ENCODE peak calls at places on chromosomes 13 and 19, in four cellular contexts. H is heart left ventricle, U is psoas muscle, B is RWPE2. F is an unnamed sample. For H3K4me1 and H3K9me3, the result is how much of the 10 kb centered on the place peaks cover.

GRCh38 chr13:29105779-29106178 is 285.6 kb downstream of the MTUS2 start:
- ATAC-seq in H (no peak), U (no peak), B (no peak), F (no peak)

GRCh38 chr19:19382118-19382517 is 23.4 kb upstream of the GATAD2A start:
- ATAC-seq in H (no peak), U (no peak), B (no peak), F (no peak)

GRCh38 chr19:9205506-9206113 is 13.8 kb downstream of the OR7D4 start:
- ATAC-seq in H (peak), U (no peak), B (peak), F (peak)

GRCh38 chr19:11949201-11949600 is 15.6 kb upstream of the ZNF763 start:
- ATAC-seq in H (no peak), U (no peak), B (no peak), F (no peak)

GRCh38 chr19:50329146-50329925 is at the start of gene KCNC3:
- ATAC-seq in H (peak), U (peak), B (peak), F (peak)

GRCh38 chr13:77509221-77509620 is 26.3 kb upstream of the SCEL start:
- ATAC-seq in H (no peak), U (no peak), B (peak), F (no peak)

GRCh38 chr13:77583551-77583950 is 48.0 kb downstream of the SCEL start:
- ATAC-seq in H (no peak), U (no peak), B (no peak), F (no peak)

GRCh38 chr19:7751157-7751783 is 3.9 kb upstream of the CD209 start:
- ATAC-seq in H (no peak), U (no peak), B (no peak), F (no peak)

GRCh38 chr13:40217675-40218074 is 448.8 kb downstream of the FOXO1 start:
- ATAC-seq in H (no peak), U (no peak), B (no peak), F (no peak)

GRCh38 chr19:35901854-35902661 is at the start of gene HCST:
- ATAC-seq in H (no peak), U (no peak), B (no peak), F (no peak)

GRCh38 chr19:48625891-48626327 is 6.6 kb downstream of the SPHK2 start:
- ATAC-seq in H (no peak), U (no peak), B (no peak), F (no peak)

GRCh38 chr19:48629297-48629598 is 7.9 kb downstream of the DBP start:
- ATAC-seq in H (no peak), U (no peak), B (no peak), F (no peak)

GRCh38 chr19:48627865-48628314 is 8.6 kb downstream of the SPHK2 start:
- ATAC-seq in H (no peak), U (no peak), B (no peak), F (no peak)

GRCh38 chr19:48628486-48629296 is 8.5 kb downstream of the DBP start:
- ATAC-seq in H (no peak), U (no peak), B (no peak), F (no peak)

DNA sequence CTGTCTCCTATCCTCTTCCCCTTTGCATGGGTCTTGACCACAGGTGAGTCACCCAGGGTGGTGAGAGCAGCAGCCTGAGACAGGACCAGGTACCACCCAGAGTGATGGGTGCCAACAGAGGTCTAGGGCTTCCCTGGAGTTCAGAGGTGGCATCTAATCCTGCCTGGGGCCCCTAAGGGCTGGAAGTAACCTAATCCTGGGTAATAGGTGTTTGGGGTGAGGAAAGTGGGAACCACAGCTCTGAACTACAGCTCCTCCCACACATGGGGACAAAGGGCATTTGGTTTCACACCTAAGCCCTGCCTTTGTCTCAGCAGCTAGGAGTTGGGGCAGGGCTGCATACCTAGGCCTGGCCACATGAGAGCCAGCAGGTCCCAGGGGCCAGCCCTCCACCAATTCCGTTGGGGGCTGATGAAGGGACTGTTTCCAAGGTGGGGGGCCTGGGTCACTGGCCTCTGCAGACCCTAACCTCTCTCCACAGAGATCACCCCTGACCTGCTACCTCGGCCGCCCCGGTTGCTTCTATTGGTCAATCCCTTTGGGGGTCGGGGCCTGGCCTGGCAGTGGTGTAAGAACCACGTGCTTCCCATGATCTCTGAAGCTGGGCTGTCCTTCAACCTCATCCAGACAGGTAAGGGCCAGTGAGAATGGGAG is 8.0 kb downstream of the SPHK2 start:
- ATAC-seq in H (no peak), U (no peak), B (peak), F (no peak)
- H3K4me1 ChIP-seq in H (under half), U (under half), B (under half), F (half or more)

GRCh38 chr19:56681702-56682101 is 10.1 kb upstream of the ZNF835 start:
- ATAC-seq in H (no peak), U (no peak), B (no peak), F (no peak)

GRCh38 chr19:56683119-56683518 is 11.6 kb upstream of the ZNF835 start:
- ATAC-seq in H (no peak), U (no peak), B (no peak), F (no peak)

GRCh38 chr19:56678205-56678604 is 6.6 kb upstream of the ZNF835 start:
- ATAC-seq in H (no peak), U (no peak), B (no peak), F (no peak)
- H3K9me3 ChIP-seq in H (under half), U (under half), B (under half), F (under half)

GRCh38 chr13:108915095-108915633 is 285.8 kb downstream of the MYO16 start:
- ATAC-seq in H (no peak), U (no peak), B (no peak), F (peak)
- TF ChIP-seq CTCF in H (peak), U (peak), B (peak), F (peak)

DNA sequence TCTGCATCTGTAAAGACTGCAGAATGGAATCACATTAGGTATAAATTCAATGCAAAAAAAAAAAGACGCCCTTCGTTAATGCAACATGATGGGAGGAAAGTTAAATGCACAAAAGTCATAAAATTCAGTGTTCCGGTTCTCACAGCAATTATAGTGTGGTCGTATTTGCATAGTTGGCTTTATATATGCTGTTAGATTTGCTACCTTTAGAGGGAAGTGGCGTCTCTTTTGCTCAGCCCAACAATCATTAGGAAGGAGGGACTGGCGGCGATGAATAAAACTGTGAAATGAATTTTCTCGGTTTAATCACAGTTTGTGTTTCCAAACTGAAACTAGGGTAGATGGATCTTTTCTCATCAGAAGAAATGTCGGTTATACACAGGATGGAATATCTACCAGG is 215.8 kb downstream of the TEX29 start:
- ATAC-seq in H (no peak), U (no peak), B (no peak), F (no peak)
- H3K4me1 ChIP-seq in H (under half), U (under half), B (under half), F (under half)